ENCODE peak calls at places on chromosomes 2 and 18, in five cellular contexts. One of them, this sample, is unnamed.

GRCh38 chr2:211248841-211249240 is 692.4 kb downstream of the CPS1 start:
- DNase-seq in astrocyte: no peak
- DNase-seq in neuronal stem cell: no peak
- DNase-seq in left lung: no peak
- DNase-seq in heart left ventricle: no peak
- DNase-seq in this sample: no peak

GRCh38 chr2:112829931-112830330 is 6.6 kb downstream of the IL1B start:
- DNase-seq in heart left ventricle: no peak
- DNase-seq in astrocyte: no peak
- DNase-seq in left lung: no peak
- DNase-seq in neuronal stem cell: no peak
- DNase-seq in this sample: no peak

GRCh38 chr2:171432969-171433762 is 624 bp downstream of the METTL8 start:
- DNase-seq in neuronal stem cell: no peak
- DNase-seq in left lung: peak
- DNase-seq in heart left ventricle: no peak
- DNase-seq in astrocyte: no peak
- DNase-seq in this sample: no peak

GRCh38 chr2:102527086-102527485 is 54.1 kb downstream of the SLC9A4 start:
- DNase-seq in heart left ventricle: no peak
- DNase-seq in left lung: no peak
- DNase-seq in astrocyte: no peak
- DNase-seq in neuronal stem cell: no peak
- DNase-seq in this sample: no peak

GRCh38 chr2:106869512-106870276 is 16.3 kb downstream of the ST6GAL2 start:
- DNase-seq in left lung: no peak
- DNase-seq in heart left ventricle: no peak
- DNase-seq in astrocyte: no peak
- DNase-seq in neuronal stem cell: peak
- DNase-seq in this sample: no peak

GRCh38 chr18:36296591-36297418 is 708 bp upstream of the FHOD3 start:
- DNase-seq in astrocyte: peak
- DNase-seq in heart left ventricle: peak
- DNase-seq in left lung: peak
- DNase-seq in neuronal stem cell: peak
- DNase-seq in this sample: peak

GRCh38 chr2:241180495-241180894 is 8.0 kb upstream of the ANO7 start:
- DNase-seq in left lung: no peak
- DNase-seq in neuronal stem cell: no peak
- DNase-seq in heart left ventricle: no peak
- DNase-seq in astrocyte: no peak
- DNase-seq in this sample: no peak

GRCh38 chr2:29443627-29444026 is 328.4 kb downstream of the CLIP4 start:
- DNase-seq in heart left ventricle: no peak
- DNase-seq in left lung: no peak
- DNase-seq in astrocyte: no peak
- DNase-seq in neuronal stem cell: no peak
- DNase-seq in this sample: no peak

GRCh38 chr2:170819941-170820646 is 3.4 kb downstream of the GAD1 start:
- DNase-seq in heart left ventricle: no peak
- DNase-seq in neuronal stem cell: peak
- DNase-seq in left lung: no peak
- DNase-seq in astrocyte: no peak
- DNase-seq in this sample: no peak

GRCh38 chr2:32838418-32838817 is 108.3 kb upstream of the LTBP1 start:
- DNase-seq in heart left ventricle: no peak
- DNase-seq in neuronal stem cell: no peak
- DNase-seq in astrocyte: no peak
- DNase-seq in left lung: no peak
- DNase-seq in this sample: no peak

GRCh38 chr2:234032301-234032856 is 18.1 kb upstream of the SPP2 start:
- DNase-seq in neuronal stem cell: no peak
- DNase-seq in heart left ventricle: no peak
- DNase-seq in left lung: no peak
- DNase-seq in astrocyte: peak
- DNase-seq in this sample: no peak

GRCh38 chr2:178193496-178193822 is 853 bp upstream of the OSBPL6 start:
- DNase-seq in heart left ventricle: no peak
- DNase-seq in neuronal stem cell: no peak
- DNase-seq in astrocyte: no peak
- DNase-seq in left lung: no peak
- DNase-seq in this sample: no peak

GRCh38 chr18:8117008-8117376 is 492.2 kb upstream of the RAB12 start:
- DNase-seq in heart left ventricle: no peak
- DNase-seq in neuronal stem cell: no peak
- DNase-seq in astrocyte: no peak
- DNase-seq in left lung: no peak
- DNase-seq in this sample: no peak

GRCh38 chr2:32485399-32485798 is 128.6 kb downstream of the BIRC6 start:
- DNase-seq in astrocyte: no peak
- DNase-seq in heart left ventricle: no peak
- DNase-seq in left lung: no peak
- DNase-seq in neuronal stem cell: no peak
- DNase-seq in this sample: no peak

GRCh38 chr2:181130686-181131085 is 150.3 kb downstream of the UBE2E3 start:
- DNase-seq in astrocyte: no peak
- DNase-seq in left lung: no peak
- DNase-seq in heart left ventricle: no peak
- DNase-seq in neuronal stem cell: no peak
- DNase-seq in this sample: no peak

GRCh38 chr2:170218931-170219330 is 41.0 kb downstream of the MYO3B start:
- DNase-seq in left lung: no peak
- DNase-seq in neuronal stem cell: no peak
- DNase-seq in astrocyte: no peak
- DNase-seq in heart left ventricle: no peak
- DNase-seq in this sample: no peak

GRCh38 chr2:140863713-140864112 is 1267.1 kb downstream of the LRP1B start:
- DNase-seq in left lung: no peak
- DNase-seq in astrocyte: peak
- DNase-seq in neuronal stem cell: peak
- DNase-seq in heart left ventricle: no peak
- DNase-seq in this sample: no peak

GRCh38 chr2:207202645-207203044 is 36.9 kb upstream of the KLF7 start:
- DNase-seq in neuronal stem cell: peak
- DNase-seq in heart left ventricle: no peak
- DNase-seq in astrocyte: peak
- DNase-seq in left lung: no peak
- DNase-seq in this sample: no peak

GRCh38 chr2:201621293-201621999 is 21.9 kb downstream of the TMEM237 start:
- DNase-seq in neuronal stem cell: no peak
- DNase-seq in astrocyte: no peak
- DNase-seq in left lung: no peak
- DNase-seq in heart left ventricle: no peak
- DNase-seq in this sample: no peak

GRCh38 chr2:3839489-3839888 is 136.1 kb downstream of the DCDC2C start:
- DNase-seq in astrocyte: no peak
- DNase-seq in neuronal stem cell: no peak
- DNase-seq in heart left ventricle: no peak
- DNase-seq in left lung: no peak
- DNase-seq in this sample: no peak

GRCh38 chr2:127355407-127356008 is 32.3 kb downstream of the MAP3K2 start:
- DNase-seq in astrocyte: no peak
- DNase-seq in heart left ventricle: no peak
- DNase-seq in left lung: no peak
- DNase-seq in neuronal stem cell: no peak
- DNase-seq in this sample: no peak

GRCh38 chr2:86793752-86794151 is 3.0 kb upstream of the CD8A start:
- DNase-seq in astrocyte: no peak
- DNase-seq in neuronal stem cell: no peak
- DNase-seq in left lung: no peak
- DNase-seq in heart left ventricle: no peak
- DNase-seq in this sample: no peak

GRCh38 chr2:134689303-134689702 is 29.5 kb downstream of the TMEM163 start:
- DNase-seq in left lung: no peak
- DNase-seq in heart left ventricle: no peak
- DNase-seq in astrocyte: no peak
- DNase-seq in neuronal stem cell: no peak
- DNase-seq in this sample: no peak

GRCh38 chr18:28559511-28559910 is 382.6 kb upstream of the CDH2 start:
- DNase-seq in astrocyte: no peak
- DNase-seq in neuronal stem cell: no peak
- DNase-seq in heart left ventricle: no peak
- DNase-seq in left lung: no peak
- DNase-seq in this sample: no peak

GRCh38 chr18:52070295-52070756 is 269.7 kb upstream of the DCC start:
- DNase-seq in left lung: no peak
- DNase-seq in heart left ventricle: no peak
- DNase-seq in neuronal stem cell: no peak
- DNase-seq in astrocyte: no peak
- DNase-seq in this sample: no peak

GRCh38 chr2:101518470-101519172 is 43.7 kb upstream of the RFX8 start:
- DNase-seq in heart left ventricle: peak
- DNase-seq in left lung: no peak
- DNase-seq in astrocyte: peak
- DNase-seq in neuronal stem cell: peak
- DNase-seq in this sample: no peak

GRCh38 chr2:165239826-165240618 is 808 bp downstream of the SCN2A start:
- DNase-seq in heart left ventricle: no peak
- DNase-seq in left lung: no peak
- DNase-seq in astrocyte: no peak
- DNase-seq in neuronal stem cell: no peak
- DNase-seq in this sample: no peak

GRCh38 chr2:101418704-101419663 is 31.7 kb upstream of the CREG2 start:
- DNase-seq in left lung: no peak
- DNase-seq in neuronal stem cell: peak
- DNase-seq in heart left ventricle: peak
- DNase-seq in astrocyte: peak
- DNase-seq in this sample: no peak

GRCh38 chr2:48346124-48346536 is 183.8 kb upstream of the STON1 start:
- DNase-seq in astrocyte: peak
- DNase-seq in heart left ventricle: peak
- DNase-seq in left lung: peak
- DNase-seq in neuronal stem cell: no peak
- DNase-seq in this sample: peak

GRCh38 chr2:48343571-48344440 is 186.1 kb upstream of the STON1 start:
- DNase-seq in left lung: no peak
- DNase-seq in astrocyte: peak
- DNase-seq in neuronal stem cell: no peak
- DNase-seq in heart left ventricle: no peak
- DNase-seq in this sample: no peak

GRCh38 chr2:48343154-48343553 is 186.8 kb upstream of the STON1 start:
- DNase-seq in astrocyte: no peak
- DNase-seq in heart left ventricle: no peak
- DNase-seq in left lung: no peak
- DNase-seq in neuronal stem cell: no peak
- DNase-seq in this sample: no peak

GRCh38 chr2:48344441-48344756 is 185.6 kb upstream of the STON1 start:
- DNase-seq in astrocyte: no peak
- DNase-seq in heart left ventricle: no peak
- DNase-seq in neuronal stem cell: no peak
- DNase-seq in left lung: no peak
- DNase-seq in this sample: no peak

GRCh38 chr2:48345176-48345575 is 184.8 kb upstream of the STON1 start:
- DNase-seq in neuronal stem cell: no peak
- DNase-seq in astrocyte: no peak
- DNase-seq in left lung: no peak
- DNase-seq in heart left ventricle: no peak
- DNase-seq in this sample: no peak
- H3K4me3 ChIP-seq in neuronal stem cell: no peak
- H3K4me3 ChIP-seq in astrocyte: no peak
- H3K4me3 ChIP-seq in left lung: no peak
- H3K4me3 ChIP-seq in heart left ventricle: no peak
- H3K4me3 ChIP-seq in this sample: no peak

DNA sequence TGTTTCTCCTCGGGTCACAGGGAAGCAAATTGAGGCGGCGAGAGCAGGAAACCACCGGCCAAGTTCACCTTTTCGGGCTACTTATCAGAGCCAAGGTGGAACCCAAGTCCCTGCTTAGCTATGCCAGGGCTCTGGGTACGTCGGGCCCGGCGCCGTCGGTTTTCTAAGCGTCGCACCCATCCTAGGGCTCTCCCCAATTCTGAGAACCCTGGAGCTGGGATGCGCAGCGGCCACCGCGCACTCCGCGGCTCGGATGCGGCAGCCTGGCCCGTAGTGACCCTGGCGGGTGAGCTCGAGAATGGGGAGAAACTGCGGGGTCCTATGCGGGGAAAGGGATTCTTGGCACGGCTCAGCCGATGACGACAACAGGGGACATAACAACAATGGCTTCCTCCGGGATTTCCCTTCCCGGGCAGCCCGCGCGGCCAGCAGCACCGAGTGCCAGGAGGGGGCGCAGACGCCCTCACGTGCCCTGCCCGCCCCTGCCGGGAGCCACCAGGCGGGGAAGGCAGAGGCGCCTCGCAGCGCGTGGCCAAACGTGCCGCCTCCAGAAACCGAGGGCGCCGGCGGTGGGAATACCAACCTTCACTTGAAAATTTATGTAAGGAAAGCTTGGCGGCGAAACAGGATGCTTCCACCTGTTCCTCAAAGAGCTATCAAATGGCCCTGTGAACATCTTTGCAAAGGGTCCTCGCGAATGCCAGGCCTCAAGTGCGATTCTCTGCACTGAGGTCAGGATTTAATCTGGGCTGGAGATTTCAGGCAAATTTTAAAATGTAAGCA is 2.1 kb upstream of the SLC30A3 start:
- DNase-seq in heart left ventricle: peak
- DNase-seq in left lung: peak
- DNase-seq in astrocyte: no peak
- DNase-seq in neuronal stem cell: peak
- DNase-seq in this sample: peak
- H3K4me3 ChIP-seq in heart left ventricle: peak
- H3K4me3 ChIP-seq in left lung: peak
- H3K4me3 ChIP-seq in astrocyte: peak
- H3K4me3 ChIP-seq in neuronal stem cell: peak
- H3K4me3 ChIP-seq in this sample: peak

DNA sequence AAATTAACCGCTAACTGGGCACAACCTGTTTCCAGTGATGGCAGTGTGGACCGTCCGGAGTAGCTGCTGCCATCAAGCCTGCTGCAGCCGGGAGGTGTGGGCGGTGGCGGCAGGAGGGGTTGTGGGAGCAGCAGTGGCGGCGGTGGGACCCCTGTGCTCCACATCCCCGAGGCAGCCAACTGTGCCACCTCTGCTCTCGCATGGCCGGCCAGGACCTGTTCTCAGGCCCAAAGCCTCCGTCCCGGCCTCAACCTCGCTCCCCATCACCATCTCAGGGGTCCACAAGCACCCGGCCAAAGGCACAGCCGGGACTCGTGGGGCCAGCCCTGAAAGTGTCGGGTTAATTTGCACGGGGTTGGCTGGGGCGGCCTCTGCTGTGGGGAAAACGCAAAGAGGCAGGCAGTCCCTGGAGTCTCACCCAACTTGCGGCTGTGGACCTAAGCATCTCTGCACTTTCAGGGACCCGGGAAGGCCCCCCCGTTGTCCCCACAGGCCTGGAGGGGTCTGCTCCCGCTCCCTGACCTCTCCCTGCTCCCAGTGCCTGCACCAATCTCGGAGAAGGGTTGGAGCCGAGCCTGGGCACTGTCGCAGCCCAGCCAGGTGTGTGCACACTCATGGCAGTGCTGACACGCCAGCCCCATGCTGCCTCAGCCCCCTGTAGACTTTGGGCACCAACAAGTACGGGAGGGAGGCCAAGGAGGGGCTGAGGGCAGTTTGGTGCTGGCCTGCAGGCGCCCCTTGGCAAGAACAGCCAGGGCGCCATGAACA is 44.4 kb upstream of the PEX13 start:
- DNase-seq in left lung: no peak
- DNase-seq in neuronal stem cell: no peak
- DNase-seq in astrocyte: no peak
- DNase-seq in heart left ventricle: no peak
- DNase-seq in this sample: no peak
- H3K4me3 ChIP-seq in left lung: no peak
- H3K4me3 ChIP-seq in neuronal stem cell: no peak
- H3K4me3 ChIP-seq in astrocyte: no peak
- H3K4me3 ChIP-seq in heart left ventricle: no peak
- H3K4me3 ChIP-seq in this sample: no peak

GRCh38 chr2:60992985-60993392 is 24.5 kb upstream of the PEX13 start:
- DNase-seq in neuronal stem cell: no peak
- DNase-seq in astrocyte: no peak
- DNase-seq in left lung: no peak
- DNase-seq in heart left ventricle: peak
- DNase-seq in this sample: no peak
- H3K4me3 ChIP-seq in neuronal stem cell: no peak
- H3K4me3 ChIP-seq in astrocyte: no peak
- H3K4me3 ChIP-seq in left lung: no peak
- H3K4me3 ChIP-seq in heart left ventricle: no peak
- H3K4me3 ChIP-seq in this sample: no peak

This sample was measured in tibial artery.